ENCODE peak calls at places on chromosome 5, in eight cellular contexts. M is CD4-positive, alpha-beta T cell; F is neuronal stem cell; C is left ventricle myocardium inferior; A is esophagus squamous epithelium; L is tibial artery; N is astrocyte; Y is cardiac muscle cell. K is an unnamed sample.

GRCh38 chr5:123881791-123882244 is 369.8 kb downstream of the CSNK1G3 start:
- DNase-seq in M (no peak), F (no peak), C (no peak), A (no peak), L (no peak), N (peak; percentile 34), Y (peak; percentile 69), K (no peak)

GRCh38 chr5:73278693-73279092 is 105.7 kb downstream of the TMEM174 start:
- DNase-seq in M (no peak), F (no peak), C (no peak), A (no peak), L (no peak), N (no peak), Y (no peak), K (no peak)

GRCh38 chr5:52685621-52686370 is 101.9 kb upstream of the ITGA1 start:
- DNase-seq in M (no peak), F (no peak), C (no peak), A (no peak), L (no peak), N (no peak), Y (no peak), K (no peak)

GRCh38 chr5:61313960-61314681 is 17.9 kb upstream of the ZSWIM6 start:
- DNase-seq in M (no peak), F (no peak), C (no peak), A (no peak), L (peak; percentile 71), N (peak; percentile 92), Y (peak; percentile 85), K (no peak)

GRCh38 chr5:134436523-134437339 is 25.1 kb upstream of the CDKN2AIPNL start:
- DNase-seq in M (peak; percentile 21), F (no peak), C (peak; percentile 62), A (peak; percentile 48), L (peak; percentile 75), N (peak; percentile 96), Y (peak; percentile 75), K (peak; percentile 15)

GRCh38 chr5:114857951-114858401 is 311.7 kb downstream of the TRIM36 start:
- DNase-seq in M (no peak), F (no peak), C (no peak), A (no peak), L (no peak), N (peak; percentile 4), Y (no peak), K (no peak)

GRCh38 chr5:65120371-65120967 is 351.7 kb downstream of the CWC27 start:
- DNase-seq in M (no peak), F (no peak), C (no peak), A (no peak), L (no peak), N (no peak), Y (no peak), K (no peak)

GRCh38 chr5:74877624-74878304 is 11.6 kb upstream of the FAM169A start:
- DNase-seq in M (no peak), F (no peak), C (no peak), A (no peak), L (no peak), N (no peak), Y (no peak), K (no peak)

GRCh38 chr5:1282139-1282992 is 12.5 kb downstream of the TERT start:
- DNase-seq in M (no peak), F (no peak), C (peak; percentile 17), A (no peak), L (no peak), N (no peak), Y (no peak), K (no peak)

GRCh38 chr5:44603496-44604272 is 205.1 kb upstream of the MRPS30 start:
- DNase-seq in M (no peak), F (no peak), C (no peak), A (no peak), L (no peak), N (no peak), Y (no peak), K (no peak)

GRCh38 chr5:143972068-143972467 is 160.1 kb downstream of the HMHB1 start:
- DNase-seq in M (no peak), F (no peak), C (no peak), A (no peak), L (no peak), N (no peak), Y (no peak), K (no peak)

GRCh38 chr5:158471179-158471924 is 612.4 kb upstream of the CLINT1 start:
- DNase-seq in M (no peak), F (no peak), C (no peak), A (no peak), L (no peak), N (no peak), Y (no peak), K (no peak)
- H3K9me3 ChIP-seq in M (no peaks in the 10 kb centered on the region), F (no peaks in the 10 kb centered on the region), C (no peaks in the 10 kb centered on the region), A (no peaks in the 10 kb centered on the region), L (no peaks in the 10 kb centered on the region), N (no peaks in the 10 kb centered on the region), Y (no peaks in the 10 kb centered on the region), K (no peaks in the 10 kb centered on the region)

DNA sequence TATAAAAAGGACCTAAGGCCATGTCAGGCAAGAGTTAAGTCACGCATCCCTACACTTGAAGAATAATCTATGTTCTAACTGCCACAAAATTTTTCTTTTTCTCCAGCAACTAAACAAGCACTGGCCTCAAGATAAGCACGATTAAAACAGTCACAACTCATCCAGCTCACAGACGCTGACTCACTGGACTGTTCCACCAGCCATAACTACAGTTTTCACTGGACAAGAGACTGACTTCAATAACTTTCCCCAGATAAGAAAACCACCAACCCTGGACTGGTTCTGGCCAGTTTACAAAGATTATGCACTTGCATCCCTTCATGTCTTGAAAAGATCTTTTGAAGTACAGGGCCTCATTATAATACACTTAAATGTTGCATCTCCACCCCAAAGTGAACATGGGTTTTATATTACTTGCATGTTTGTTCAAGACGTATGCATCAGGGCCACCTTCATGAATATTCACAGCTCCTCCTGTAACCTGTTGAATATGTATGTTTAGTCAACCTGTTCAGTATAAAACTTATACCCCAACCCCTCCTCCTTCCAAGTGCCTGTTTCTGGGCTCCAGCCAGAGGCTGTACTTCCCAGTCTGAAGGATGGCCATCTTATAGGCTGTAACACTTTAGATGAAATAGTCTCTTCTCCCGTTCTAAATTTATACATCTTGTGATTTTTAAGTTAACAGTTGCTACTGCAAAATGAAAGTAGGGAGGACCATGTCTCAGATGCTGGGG is 129.3 kb upstream of the EPB41L4A start:
- DNase-seq in M (no peak), F (no peak), C (no peak), A (no peak), L (no peak), N (peak; percentile 96), Y (peak; percentile 93), K (no peak)
- H3K9me3 ChIP-seq in M (no peaks in the 10 kb centered on the region), F (no peaks in the 10 kb centered on the region), C (no peaks in the 10 kb centered on the region), A (no peaks in the 10 kb centered on the region), L (no peaks in the 10 kb centered on the region), N (no peaks in the 10 kb centered on the region), Y (no peaks in the 10 kb centered on the region), K (no peaks in the 10 kb centered on the region)

DNA sequence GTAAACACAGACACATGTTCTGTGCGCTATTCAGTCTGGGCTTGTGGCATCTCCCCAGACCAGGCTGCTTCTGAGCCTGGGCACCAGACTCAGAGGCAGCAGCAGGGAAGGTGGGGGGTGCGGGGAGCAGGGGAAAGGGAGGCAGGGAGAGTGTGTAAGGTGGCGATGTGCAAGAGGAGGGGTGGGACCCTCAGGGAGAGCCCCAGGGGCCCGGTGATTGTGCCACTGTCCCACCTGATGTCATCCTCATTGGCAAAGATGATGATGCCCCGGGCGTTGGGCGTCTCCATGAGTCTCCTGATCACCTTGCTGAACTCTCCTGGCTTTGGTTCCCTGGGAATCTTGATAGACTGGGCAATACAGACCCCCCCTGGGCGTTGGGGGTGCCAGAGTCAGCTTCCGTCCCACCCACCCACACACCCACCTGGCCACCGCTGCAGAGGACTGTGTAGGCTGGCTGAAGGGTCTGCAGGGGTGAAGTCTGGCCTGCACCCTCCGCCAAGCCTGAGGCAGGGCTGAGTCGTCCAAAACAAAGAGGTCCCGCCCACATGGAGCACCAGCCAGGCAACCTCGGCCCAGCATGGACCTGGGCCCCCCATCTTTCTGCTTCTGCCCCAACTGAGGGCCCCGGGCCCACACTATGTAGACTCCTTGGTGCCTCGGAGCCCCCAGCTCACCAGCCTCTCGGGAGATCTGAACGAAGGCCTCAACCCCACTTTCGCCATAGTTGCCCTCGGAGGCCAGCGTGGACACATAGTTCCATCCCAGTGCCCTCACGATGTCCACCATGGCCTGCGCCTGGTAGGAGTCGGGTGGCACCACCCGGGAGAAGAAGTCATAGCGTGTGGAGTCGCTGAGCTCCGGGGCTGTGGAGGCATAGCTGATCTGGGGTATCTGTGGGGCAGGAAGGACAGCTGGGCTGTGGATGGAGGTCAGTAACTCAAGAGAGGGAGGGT is 3.7 kb downstream of the GRM6 start:
- DNase-seq in M (no peak), F (no peak), C (no peak), A (no peak), L (no peak), N (no peak), Y (no peak), K (no peak)
- H3K9me3 ChIP-seq in M (peaks cover 8% of the 10 kb centered on the region), F (peaks cover 28% of the 10 kb centered on the region), C (peaks cover 40% of the 10 kb centered on the region), A (peaks cover 44% of the 10 kb centered on the region), L (peaks cover 56% of the 10 kb centered on the region), N (peaks cover 33% of the 10 kb centered on the region), Y (no peaks in the 10 kb centered on the region), K (no peaks in the 10 kb centered on the region)

DNA sequence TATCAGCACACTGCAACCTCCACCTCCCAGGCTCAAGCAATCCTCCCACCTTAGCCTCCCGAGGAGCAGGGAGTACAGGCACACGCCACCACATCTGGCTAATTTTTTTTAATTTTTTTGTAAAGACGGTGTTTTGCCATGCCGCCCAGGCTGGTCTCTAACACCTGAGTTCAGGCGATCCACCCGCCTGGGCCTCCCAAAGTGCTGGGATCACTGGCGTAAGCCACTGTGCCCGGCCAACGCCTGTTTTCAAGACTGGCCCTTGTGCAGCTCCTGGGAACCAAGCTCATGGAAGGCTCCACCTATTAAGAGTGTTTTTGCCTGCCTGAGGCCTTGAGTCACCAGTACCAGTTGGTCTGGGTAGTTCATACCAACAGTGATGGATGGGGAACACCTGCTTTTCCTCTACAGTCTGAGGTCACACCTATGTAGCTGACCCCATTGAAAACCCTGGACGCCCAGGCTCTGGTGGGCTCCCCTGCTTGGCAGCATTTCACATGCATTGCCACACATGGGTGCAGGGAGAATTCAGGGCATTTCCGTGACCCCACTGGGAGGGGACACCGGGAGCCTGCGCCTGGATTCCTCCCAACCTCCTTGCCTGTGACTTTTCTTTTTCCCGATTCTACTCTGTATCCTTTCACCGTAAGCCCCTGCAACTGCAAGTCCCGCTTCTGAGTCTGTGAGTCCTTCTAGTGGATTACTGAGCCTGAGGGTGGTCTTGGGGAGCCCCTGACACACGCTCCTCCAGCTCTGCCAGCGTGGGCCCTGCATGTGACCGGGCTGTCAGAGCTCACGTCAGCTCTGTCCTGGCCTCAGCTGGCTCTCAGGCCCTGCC is 63.5 kb downstream of the ZNF354C start:
- DNase-seq in M (no peak), F (no peak), C (no peak), A (no peak), L (peak; percentile 50), N (no peak), Y (no peak), K (no peak)
- H3K9me3 ChIP-seq in M (no peaks in the 10 kb centered on the region), F (peaks cover 3% of the 10 kb centered on the region), C (peaks cover 23% of the 10 kb centered on the region), A (peaks cover 13% of the 10 kb centered on the region), L (peaks cover 11% of the 10 kb centered on the region), N (peaks cover 12% of the 10 kb centered on the region), Y (no peaks in the 10 kb centered on the region), K (no peaks in the 10 kb centered on the region)